ENCODE peak calls at places on chromosomes 6 and 20, in nine cellular contexts. F is AML-193; I is activated naive CD8-positive, alpha-beta T cell treated with anti-CD3 and anti-CD28 coated beads, Interleukin-2, amount 50 U/mL, for 24 hours; D is T-helper 9 cell; B is AG04449; X is hepatic stellate cell; R is pancreas; T is NCI-H1092; H is SK-N-DZ. C is an unnamed sample.

GRCh38 chr6:4914412-4915159 is 89.3 kb downstream of the RPP40 start:
- DNase-seq in F (no peak), R (no peak), D (no peak), X (peak), T (no peak), I (no peak), H (no peak), B (peak), C (no peak)

GRCh38 chr6:168674595-168674994 is 233.6 kb downstream of the SMOC2 start:
- DNase-seq in D (no peak), B (no peak), X (no peak), T (no peak), R (no peak), H (no peak), I (no peak), F (no peak), C (no peak)

GRCh38 chr20:36105731-36106226 is 48.8 kb upstream of the EPB41L1 start:
- DNase-seq in X (no peak), I (no peak), F (no peak), H (no peak), T (no peak), R (peak), D (no peak), B (no peak), C (peak)

GRCh38 chr6:67433124-67433523 is 1202.0 kb upstream of the ADGRB3 start:
- DNase-seq in R (no peak), I (no peak), H (peak), B (no peak), F (no peak), X (no peak), T (no peak), D (no peak), C (no peak)

GRCh38 chr6:128597956-128598355 is 77.6 kb upstream of the PTPRK start:
- DNase-seq in F (no peak), B (no peak), X (no peak), R (no peak), H (no peak), I (no peak), T (no peak), D (no peak), C (no peak)

GRCh38 chr6:152879681-152880080 is 103.2 kb downstream of the FBXO5 start:
- DNase-seq in I (no peak), H (no peak), T (no peak), R (no peak), F (peak), B (no peak), D (no peak), X (no peak), C (no peak)

GRCh38 chr20:20782747-20783146 is 70.3 kb upstream of the RALGAPA2 start:
- DNase-seq in X (no peak), D (no peak), T (no peak), H (no peak), F (no peak), I (no peak), B (no peak), R (no peak), C (no peak)

GRCh38 chr6:52416629-52417151 is 3.5 kb upstream of the EFHC1 start:
- DNase-seq in D (no peak), T (peak), I (peak), R (no peak), H (peak), X (peak), B (no peak), F (peak), C (no peak)

GRCh38 chr6:30681696-30682180 is 4.7 kb downstream of the PPP1R18 start:
- DNase-seq in F (no peak), H (no peak), D (no peak), R (no peak), B (no peak), X (no peak), I (no peak), T (no peak), C (no peak)

GRCh38 chr20:12113468-12114371 is 196.0 kb downstream of the BTBD3 start:
- DNase-seq in T (no peak), I (no peak), D (no peak), B (no peak), R (peak), H (no peak), F (no peak), X (no peak), C (no peak)

GRCh38 chr6:157110620-157111019 is 212.7 kb downstream of the TMEM242 start:
- DNase-seq in T (no peak), X (peak), D (no peak), B (peak), R (no peak), I (no peak), F (no peak), H (no peak), C (no peak)